ENCODE peak calls at places on chromosomes 3 and 15, in four cellular contexts. One of them, this sample, is unnamed.

GRCh38 chr15:80059786-80060489 is 462 bp downstream of the ZFAND6 start:
- DNase-seq in fibroblast of lung: no peak
- DNase-seq in ELR: peak
- DNase-seq in AG04449: no peak
- DNase-seq in this sample: peak

GRCh38 chr15:33226559-33227181 is 32.2 kb upstream of the FMN1 start:
- DNase-seq in fibroblast of lung: peak
- DNase-seq in ELR: peak
- DNase-seq in AG04449: no peak
- DNase-seq in this sample: peak

GRCh38 chr3:55648591-55649318 is 161.6 kb upstream of the WNT5A start:
- DNase-seq in fibroblast of lung: no peak
- DNase-seq in ELR: no peak
- DNase-seq in AG04449: no peak
- DNase-seq in this sample: no peak

GRCh38 chr3:142236173-142236572 is 10.8 kb upstream of the GK5 start:
- DNase-seq in fibroblast of lung: no peak
- DNase-seq in ELR: no peak
- DNase-seq in AG04449: no peak
- DNase-seq in this sample: no peak

GRCh38 chr3:113212155-113212844 is 943 bp downstream of the BOC start:
- DNase-seq in fibroblast of lung: peak
- DNase-seq in ELR: peak
- DNase-seq in AG04449: no peak
- DNase-seq in this sample: peak

GRCh38 chr3:194560047-194560446 is 73.2 kb downstream of the TMEM44 start:
- DNase-seq in fibroblast of lung: no peak
- DNase-seq in ELR: no peak
- DNase-seq in AG04449: no peak
- DNase-seq in this sample: no peak

GRCh38 chr3:27643355-27643754 is 78.8 kb downstream of the EOMES start:
- DNase-seq in fibroblast of lung: no peak
- DNase-seq in ELR: peak
- DNase-seq in AG04449: no peak
- DNase-seq in this sample: peak

GRCh38 chr3:31861839-31862238 is 119.2 kb downstream of the OSBPL10 start:
- DNase-seq in fibroblast of lung: no peak
- DNase-seq in ELR: no peak
- DNase-seq in AG04449: no peak
- DNase-seq in this sample: no peak

GRCh38 chr3:143571548-143571947 is 276.7 kb downstream of the SLC9A9 start:
- DNase-seq in fibroblast of lung: peak
- DNase-seq in ELR: no peak
- DNase-seq in AG04449: no peak
- DNase-seq in this sample: peak

GRCh38 chr3:152199069-152199838 is 69.5 kb upstream of the MBNL1 start:
- DNase-seq in fibroblast of lung: no peak
- DNase-seq in ELR: no peak
- DNase-seq in AG04449: no peak
- DNase-seq in this sample: no peak

GRCh38 chr15:51227967-51228783 is 110.2 kb downstream of the CYP19A1 start:
- DNase-seq in fibroblast of lung: peak
- DNase-seq in ELR: peak
- DNase-seq in AG04449: peak
- DNase-seq in this sample: peak

GRCh38 chr3:97705739-97706138 is 58.8 kb upstream of the ARL6 start:
- DNase-seq in fibroblast of lung: no peak
- DNase-seq in ELR: no peak
- DNase-seq in AG04449: no peak
- DNase-seq in this sample: no peak

GRCh38 chr3:127068111-127068810 is 85.3 kb downstream of the PLXNA1 start:
- DNase-seq in fibroblast of lung: no peak
- DNase-seq in ELR: no peak
- DNase-seq in AG04449: no peak
- DNase-seq in this sample: no peak

GRCh38 chr3:38000965-38001455 is 10.4 kb downstream of the VILL start:
- DNase-seq in fibroblast of lung: no peak
- DNase-seq in ELR: no peak
- DNase-seq in AG04449: no peak
- DNase-seq in this sample: no peak

GRCh38 chr3:10845839-10846656 is 30.0 kb downstream of the SLC6A11 start:
- DNase-seq in fibroblast of lung: no peak
- DNase-seq in ELR: no peak
- DNase-seq in AG04449: no peak
- DNase-seq in this sample: no peak

GRCh38 chr3:127446756-127447155 is 143.8 kb downstream of the TPRA1 start:
- DNase-seq in fibroblast of lung: no peak
- DNase-seq in ELR: no peak
- DNase-seq in AG04449: no peak
- DNase-seq in this sample: no peak

GRCh38 chr15:101489236-101489632 is 273 bp downstream of the PCSK6 start:
- DNase-seq in fibroblast of lung: no peak
- DNase-seq in ELR: no peak
- DNase-seq in AG04449: no peak
- DNase-seq in this sample: peak

GRCh38 chr3:17915341-17915740 is 172.9 kb upstream of the TBC1D5 start:
- DNase-seq in fibroblast of lung: no peak
- DNase-seq in ELR: peak
- DNase-seq in AG04449: no peak
- DNase-seq in this sample: peak

GRCh38 chr15:55164284-55164683 is 32.5 kb downstream of the RSL24D1 start:
- DNase-seq in fibroblast of lung: no peak
- DNase-seq in ELR: no peak
- DNase-seq in AG04449: no peak
- DNase-seq in this sample: no peak

GRCh38 chr15:34241376-34242350 is 16.8 kb downstream of the EMC4 start:
- DNase-seq in fibroblast of lung: peak
- DNase-seq in ELR: peak
- DNase-seq in AG04449: no peak
- DNase-seq in this sample: peak

GRCh38 chr15:31237042-31237324 is 89.7 kb upstream of the KLF13 start:
- DNase-seq in fibroblast of lung: no peak
- DNase-seq in ELR: no peak
- DNase-seq in AG04449: no peak
- DNase-seq in this sample: no peak

GRCh38 chr15:39784125-39784524 is 1.5 kb upstream of the FSIP1 start:
- DNase-seq in fibroblast of lung: peak
- DNase-seq in ELR: peak
- DNase-seq in AG04449: no peak
- DNase-seq in this sample: peak

GRCh38 chr15:73691398-73691797 is 7.2 kb downstream of the CD276 start:
- DNase-seq in fibroblast of lung: peak
- DNase-seq in ELR: peak
- DNase-seq in AG04449: no peak
- DNase-seq in this sample: peak